ENCODE peak calls at places on chromosomes 7 and 10, in four cellular contexts. One of them, this sample, is unnamed.

GRCh38 chr7:127393370-127394058 is 1.0 kb upstream of the ZNF800 start:
- DNase-seq in GM12865: no peak
- DNase-seq in WTC11: peak; percentile 15
- DNase-seq in CD14-positive monocyte: no peak
- DNase-seq in this sample: no peak

GRCh38 chr7:141974831-141975230 is 1.3 kb upstream of the TAS2R38 start:
- DNase-seq in GM12865: peak; percentile 21
- DNase-seq in WTC11: peak; percentile 48
- DNase-seq in CD14-positive monocyte: no peak
- DNase-seq in this sample: no peak

GRCh38 chr10:7000063-7000462 is 410.8 kb downstream of the SFMBT2 start:
- DNase-seq in CD14-positive monocyte: no peak
- DNase-seq in WTC11: no peak
- DNase-seq in GM12865: no peak
- DNase-seq in this sample: no peak

GRCh38 chr7:17130281-17131059 is 168.0 kb upstream of the AHR start:
- DNase-seq in WTC11: no peak
- DNase-seq in GM12865: no peak
- DNase-seq in CD14-positive monocyte: no peak
- DNase-seq in this sample: no peak

GRCh38 chr7:159036916-159037605 is 107.6 kb downstream of the VIPR2 start:
- DNase-seq in CD14-positive monocyte: no peak
- DNase-seq in WTC11: no peak
- DNase-seq in GM12865: no peak
- DNase-seq in this sample: no peak

GRCh38 chr10:67076175-67076574 is 150.3 kb downstream of the LRRTM3 start:
- DNase-seq in CD14-positive monocyte: no peak
- DNase-seq in WTC11: no peak
- DNase-seq in GM12865: no peak
- DNase-seq in this sample: no peak

GRCh38 chr7:2012981-2013380 is 219.8 kb downstream of the MAD1L1 start:
- DNase-seq in GM12865: no peak
- DNase-seq in WTC11: no peak
- DNase-seq in CD14-positive monocyte: peak; percentile 21
- DNase-seq in this sample: no peak

GRCh38 chr10:102152545-102152890 is 329 bp downstream of the NOLC1 start:
- DNase-seq in GM12865: peak; percentile 50
- DNase-seq in WTC11: no peak
- DNase-seq in CD14-positive monocyte: no peak
- DNase-seq in this sample: no peak

GRCh38 chr7:16064316-16064715 is 357.0 kb downstream of the CRPPA start:
- DNase-seq in CD14-positive monocyte: no peak
- DNase-seq in WTC11: no peak
- DNase-seq in GM12865: no peak
- DNase-seq in this sample: no peak

GRCh38 chr10:118850418-118851061 is 95.8 kb upstream of the CACUL1 start:
- DNase-seq in WTC11: peak; percentile 89
- DNase-seq in CD14-positive monocyte: peak; percentile 55
- DNase-seq in GM12865: peak; percentile 76
- DNase-seq in this sample: no peak

GRCh38 chr7:90889644-90890043 is 293.5 kb downstream of the CDK14 start:
- DNase-seq in WTC11: no peak
- DNase-seq in CD14-positive monocyte: no peak
- DNase-seq in GM12865: no peak
- DNase-seq in this sample: no peak

GRCh38 chr7:1972734-1973133 is 260.0 kb downstream of the MAD1L1 start:
- DNase-seq in GM12865: no peak
- DNase-seq in WTC11: no peak
- DNase-seq in CD14-positive monocyte: no peak
- DNase-seq in this sample: no peak

GRCh38 chr7:2043316-2044039 is 189.3 kb downstream of the MAD1L1 start:
- DNase-seq in GM12865: no peak
- DNase-seq in CD14-positive monocyte: peak; percentile 40
- DNase-seq in WTC11: peak; percentile 9
- DNase-seq in this sample: no peak

GRCh38 chr10:131703527-131703926 is 197.3 kb upstream of the PPP2R2D start:
- DNase-seq in WTC11: no peak
- DNase-seq in GM12865: no peak
- DNase-seq in CD14-positive monocyte: peak; percentile 33
- DNase-seq in this sample: no peak

GRCh38 chr10:75932921-75933320 is 501.5 kb downstream of the LRMDA start:
- DNase-seq in WTC11: no peak
- DNase-seq in GM12865: no peak
- DNase-seq in CD14-positive monocyte: no peak
- DNase-seq in this sample: no peak

GRCh38 chr7:107865956-107866775 is 24.8 kb upstream of the DLD start:
- DNase-seq in GM12865: no peak
- DNase-seq in CD14-positive monocyte: no peak
- DNase-seq in WTC11: no peak
- DNase-seq in this sample: no peak

GRCh38 chr10:12405342-12406320 is 56.3 kb downstream of the CAMK1D start:
- DNase-seq in GM12865: no peak
- DNase-seq in WTC11: no peak
- DNase-seq in CD14-positive monocyte: no peak
- DNase-seq in this sample: no peak

GRCh38 chr7:66110861-66111260 is 3.8 kb upstream of the CRCP start:
- DNase-seq in GM12865: no peak
- DNase-seq in WTC11: no peak
- DNase-seq in CD14-positive monocyte: no peak
- DNase-seq in this sample: peak; percentile 22

GRCh38 chr7:137606061-137606674 is 240.6 kb downstream of the DGKI start:
- DNase-seq in CD14-positive monocyte: no peak
- DNase-seq in GM12865: peak; percentile 48
- DNase-seq in WTC11: no peak
- DNase-seq in this sample: no peak

GRCh38 chr7:131250331-131250730 is 77.3 kb upstream of the MKLN1 start:
- DNase-seq in GM12865: no peak
- DNase-seq in CD14-positive monocyte: no peak
- DNase-seq in WTC11: no peak
- DNase-seq in this sample: no peak

GRCh38 chr10:119754085-119754484 is 28.2 kb downstream of the INPP5F start:
- DNase-seq in WTC11: no peak
- DNase-seq in CD14-positive monocyte: no peak
- DNase-seq in GM12865: no peak
- DNase-seq in this sample: no peak